ENCODE peak calls at places on chromosomes 3 and 15, in four cellular contexts. W is neural crest cell, G is ascending aorta, X is sigmoid colon. F is an unnamed sample.
A peak's percentile ranks its signal among the peaks of the same experiment; 100 is the strongest.

GRCh38 chr3:152574461-152575079 is 260.4 kb upstream of the P2RY1 start:
- DNase-seq in G (peak; percentile 72), W (peak; percentile 9), X (no peak), F (peak; percentile 49)

GRCh38 chr3:45774581-45775505 is 21.5 kb downstream of the SLC6A20 start:
- DNase-seq in X (no peak), G (peak; percentile 40), W (no peak), F (no peak)

GRCh38 chr3:45205126-45205525 is 21.0 kb downstream of the TMEM158 start:
- DNase-seq in W (no peak), X (no peak), G (no peak), F (no peak)

GRCh38 chr3:32410367-32411246 is 19.0 kb downstream of the CMTM7 start:
- DNase-seq in X (no peak), G (peak; percentile 51), W (peak; percentile 36), F (no peak)

GRCh38 chr15:25807063-25807462 is 56.1 kb downstream of the ATP10A start:
- DNase-seq in X (no peak), W (no peak), G (no peak), F (no peak)

GRCh38 chr15:92495468-92495867 is 101.8 kb downstream of the ST8SIA2 start:
- DNase-seq in X (no peak), G (no peak), W (no peak), F (no peak)

GRCh38 chr3:166362698-166363097 is 525.5 kb upstream of the BCHE start:
- DNase-seq in G (no peak), X (no peak), W (no peak), F (no peak)

GRCh38 chr3:172836390-172836997 is 86.0 kb downstream of the ECT2 start:
- DNase-seq in W (peak; percentile 57), G (no peak), X (no peak), F (peak; percentile 46)

GRCh38 chr15:69386284-69386683 is 27.9 kb upstream of the KIF23 start:
- DNase-seq in X (peak; percentile 38), G (no peak), W (no peak), F (no peak)

GRCh38 chr3:167918686-167919085 is 177.0 kb downstream of the GOLIM4 start:
- DNase-seq in G (no peak), W (no peak), X (no peak), F (no peak)

GRCh38 chr3:122100591-122101491 is 45.7 kb downstream of the CD86 start:
- DNase-seq in G (no peak), W (no peak), X (no peak), F (no peak)

GRCh38 chr15:70585707-70586034 is 177.7 kb downstream of the UACA start:
- DNase-seq in X (no peak), W (no peak), G (no peak), F (no peak)

GRCh38 chr15:44812029-44812517 is 75.7 kb downstream of the TRIM69 start:
- DNase-seq in W (no peak), X (no peak), G (no peak), F (no peak)

GRCh38 chr15:99125061-99125990 is 20.4 kb downstream of the SYNM start:
- DNase-seq in G (peak; percentile 88), W (no peak), X (peak; percentile 81), F (no peak)

GRCh38 chr3:149340310-149340933 is 7.0 kb upstream of the TM4SF18 start:
- DNase-seq in W (no peak), X (no peak), G (no peak), F (no peak)

GRCh38 chr3:124592658-124593441 is 137.4 kb upstream of the UMPS start:
- DNase-seq in X (no peak), G (no peak), W (no peak), F (no peak)

GRCh38 chr3:11717301-11717700 is 73.6 kb upstream of the VGLL4 start:
- DNase-seq in X (no peak), G (no peak), W (no peak), F (no peak)

GRCh38 chr3:127226946-127227842 is 34.3 kb downstream of the PRR23E start:
- DNase-seq in W (peak; percentile 31), G (no peak), X (no peak), F (no peak)

GRCh38 chr15:79282371-79283251 is at the start of gene ANKRD34C:
- DNase-seq in X (no peak), G (no peak), W (no peak), F (peak; percentile 21)

GRCh38 chr3:46162975-46163550 is 45.0 kb downstream of the CCR1 start:
- DNase-seq in W (no peak), X (no peak), G (no peak), F (no peak)

GRCh38 chr3:158738653-158739052 is 6.4 kb upstream of the RARRES1 start:
- DNase-seq in G (no peak), X (no peak), W (no peak), F (no peak)

GRCh38 chr15:89197503-89197971 is 23.8 kb downstream of the RLBP1 start:
- DNase-seq in W (peak; percentile 64), X (peak; percentile 76), G (no peak), F (peak; percentile 20)

GRCh38 chr3:141643391-141643790 is 94.7 kb upstream of the RNF7 start:
- DNase-seq in W (no peak), X (no peak), G (no peak), F (no peak)

GRCh38 chr3:195147649-195148121 is 123.3 kb downstream of the XXYLT1 start:
- DNase-seq in X (peak; percentile 88), W (no peak), G (no peak), F (no peak)

GRCh38 chr3:58535531-58536500 is 1.2 kb downstream of the ACOX2 start:
- DNase-seq in X (no peak), G (no peak), W (no peak), F (no peak)

GRCh38 chr3:198043149-198043548 is 83.1 kb downstream of the LMLN start:
- DNase-seq in G (no peak), W (no peak), X (no peak), F (no peak)

GRCh38 chr3:184414418-184415228 is 34.8 kb downstream of the CHRD start:
- DNase-seq in X (no peak), W (no peak), G (no peak), F (no peak)

GRCh38 chr3:168249048-168249538 is 153.4 kb upstream of the GOLIM4 start:
- DNase-seq in X (no peak), W (no peak), G (no peak), F (peak; percentile 15)

DNA sequence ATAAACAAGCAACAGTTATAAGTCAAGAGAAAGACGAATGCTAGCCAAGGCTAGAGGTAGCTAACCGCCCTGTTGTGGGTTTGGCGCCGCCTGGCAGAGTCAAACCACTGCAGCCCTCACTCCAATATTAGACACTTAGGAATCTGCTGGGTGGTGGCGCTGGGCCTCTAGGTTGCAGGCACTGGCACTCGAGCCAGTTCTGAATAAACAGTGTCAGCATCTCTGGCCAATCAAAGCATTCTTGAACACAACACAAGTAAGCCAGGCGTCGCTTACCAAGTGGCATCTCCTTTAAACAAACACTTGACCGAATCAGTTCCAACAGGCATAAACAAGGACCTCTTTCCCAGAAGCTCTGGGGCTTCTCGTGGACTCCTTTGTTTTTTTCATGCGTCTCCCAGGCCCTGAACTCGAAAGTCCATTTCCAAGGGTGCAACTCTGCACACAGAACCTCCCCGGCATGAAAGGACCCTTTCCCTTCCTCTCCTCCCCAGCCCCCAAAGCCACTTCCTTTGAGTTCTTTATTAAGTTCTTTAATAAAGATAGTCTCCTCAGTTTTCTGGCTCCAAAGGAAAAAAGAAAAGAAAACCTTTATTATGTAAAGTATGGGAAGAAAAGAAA is 82.3 kb downstream of the LRIG1 start:
- DNase-seq in W (no peak), G (peak; percentile 87), X (peak; percentile 90), F (no peak)
- TF ChIP-seq CTCF in W (no peak), G (peak; percentile 53), X (peak; percentile 16), F (no peak)

GRCh38 chr15:39315200-39315599 is 265.7 kb upstream of the THBS1 start:
- DNase-seq in W (no peak), G (no peak), X (no peak), F (no peak)

GRCh38 chr15:39313881-39314280 is 267.0 kb upstream of the THBS1 start:
- DNase-seq in W (no peak), G (no peak), X (no peak), F (no peak)

GRCh38 chr15:39310633-39311032 is 270.2 kb upstream of the THBS1 start:
- DNase-seq in X (no peak), W (no peak), G (no peak), F (no peak)

GRCh38 chr15:39313467-39313866 is 267.4 kb upstream of the THBS1 start:
- DNase-seq in X (no peak), W (no peak), G (no peak), F (no peak)

GRCh38 chr15:39312984-39313383 is 267.9 kb upstream of the THBS1 start:
- DNase-seq in X (no peak), W (no peak), G (no peak), F (no peak)
- TF ChIP-seq CTCF in X (no peak), W (no peak), G (no peak), F (no peak)

GRCh38 chr15:73558529-73558928 is 74.7 kb downstream of the NPTN start:
- DNase-seq in W (no peak), G (no peak), X (no peak), F (no peak)

GRCh38 chr15:73560501-73561117 is 72.6 kb downstream of the NPTN start:
- DNase-seq in G (no peak), W (no peak), X (no peak), F (no peak)

GRCh38 chr15:73568881-73569280 is 64.3 kb downstream of the NPTN start:
- DNase-seq in X (no peak), W (no peak), G (no peak), F (no peak)

GRCh38 chr15:73567022-73567421 is 66.2 kb downstream of the NPTN start:
- DNase-seq in G (no peak), W (no peak), X (no peak), F (no peak)

DNA sequence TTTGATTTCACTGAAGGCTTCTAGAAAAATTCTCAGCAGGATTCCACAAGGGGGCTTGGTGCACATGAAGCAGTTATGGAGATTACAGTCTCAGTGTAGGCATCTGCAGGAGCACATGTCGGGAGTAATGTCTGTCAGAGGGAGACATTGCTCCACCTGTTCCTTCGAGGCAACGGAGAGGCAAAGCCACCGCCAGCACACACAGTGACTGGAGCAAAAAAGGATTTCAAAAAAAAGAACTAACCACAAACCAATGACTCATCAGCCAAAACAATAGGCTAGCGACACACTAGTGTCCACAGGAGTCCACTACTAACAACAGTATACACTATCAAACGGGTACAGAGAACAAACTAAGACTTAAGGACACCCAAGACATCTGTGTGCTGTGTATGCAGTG is 68.9 kb downstream of the NPTN start:
- DNase-seq in G (no peak), X (no peak), W (no peak), F (no peak)
- TF ChIP-seq CTCF in G (no peak), X (no peak), W (no peak), F (no peak)

DNA sequence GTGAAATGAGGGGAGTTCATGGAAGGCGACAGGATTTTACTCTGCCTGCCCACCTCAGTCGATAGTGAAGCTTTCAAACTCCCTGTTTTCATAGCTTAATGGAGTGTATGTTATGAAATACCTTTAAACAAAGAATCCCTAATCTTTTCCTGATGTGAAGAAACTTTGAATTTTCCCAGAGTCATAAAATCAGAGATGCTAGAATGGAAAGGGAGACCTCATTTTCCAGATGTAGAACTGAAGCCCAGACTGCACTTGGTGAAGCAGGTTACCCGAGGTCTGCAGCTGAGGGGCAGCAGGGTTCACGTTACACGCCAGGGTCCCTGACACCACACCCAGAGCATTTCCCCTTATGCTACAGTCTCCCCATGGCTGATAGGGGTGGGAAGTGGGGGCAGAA is 34.7 kb upstream of the LACTB start:
- DNase-seq in W (no peak), G (no peak), X (no peak), F (no peak)
- TF ChIP-seq CTCF in W (no peak), G (no peak), X (no peak), F (no peak)

GRCh38 chr3:153669527-153669926 is 451.7 kb upstream of the ARHGEF26 start:
- DNase-seq in X (no peak), W (no peak), G (no peak), F (no peak)
- TF ChIP-seq CTCF in X (no peak), W (peak; percentile 28), G (no peak), F (no peak)

F was measured in endothelial cell.